ENCODE peak calls at places on chromosome 17, in five cellular contexts. One of them, this sample, is unnamed.

GRCh38 chr17:67223924-67224323 is 21.1 kb downstream of the HELZ start:
- DNase-seq in HCT116: no peak
- DNase-seq in OCI-LY7: no peak
- DNase-seq in PC-9: no peak
- DNase-seq in SK-N-SH: peak; percentile 29
- DNase-seq in this sample: peak; percentile 49

GRCh38 chr17:76445697-76446448 is 7.1 kb downstream of the UBE2O start:
- DNase-seq in HCT116: no peak
- DNase-seq in OCI-LY7: no peak
- DNase-seq in PC-9: no peak
- DNase-seq in SK-N-SH: no peak
- DNase-seq in this sample: no peak

GRCh38 chr17:6239237-6239798 is 169.1 kb downstream of the WSCD1 start:
- DNase-seq in HCT116: no peak
- DNase-seq in OCI-LY7: no peak
- DNase-seq in PC-9: no peak
- DNase-seq in SK-N-SH: no peak
- DNase-seq in this sample: no peak

GRCh38 chr17:73600103-73600871 is 44.0 kb downstream of the SDK2 start:
- DNase-seq in HCT116: no peak
- DNase-seq in OCI-LY7: no peak
- DNase-seq in PC-9: no peak
- DNase-seq in SK-N-SH: peak; percentile 91
- DNase-seq in this sample: no peak

GRCh38 chr17:64492481-64493109 is 4.3 kb downstream of the POLG2 start:
- DNase-seq in HCT116: no peak
- DNase-seq in OCI-LY7: peak; percentile 44
- DNase-seq in PC-9: no peak
- DNase-seq in SK-N-SH: peak; percentile 33
- DNase-seq in this sample: peak; percentile 84

GRCh38 chr17:8681175-8681949 is 50.8 kb upstream of the MYH10 start:
- DNase-seq in HCT116: no peak
- DNase-seq in OCI-LY7: no peak
- DNase-seq in PC-9: no peak
- DNase-seq in SK-N-SH: peak; percentile 84
- DNase-seq in this sample: no peak

GRCh38 chr17:66960623-66961022 is 3.9 kb upstream of the CACNG4 start:
- DNase-seq in HCT116: no peak
- DNase-seq in OCI-LY7: no peak
- DNase-seq in PC-9: no peak
- DNase-seq in SK-N-SH: no peak
- DNase-seq in this sample: no peak

GRCh38 chr17:81057777-81058176 is 22.8 kb downstream of the BAIAP2 start:
- DNase-seq in HCT116: no peak
- DNase-seq in OCI-LY7: no peak
- DNase-seq in PC-9: no peak
- DNase-seq in SK-N-SH: peak; percentile 65
- DNase-seq in this sample: no peak

GRCh38 chr17:82212331-82213250 is at the start of gene CCDC57:
- DNase-seq in HCT116: no peak
- DNase-seq in OCI-LY7: peak; percentile 90
- DNase-seq in PC-9: no peak
- DNase-seq in SK-N-SH: peak; percentile 99
- DNase-seq in this sample: peak; percentile 93

GRCh38 chr17:76560877-76561221 is 21.0 kb downstream of the PRCD start:
- DNase-seq in HCT116: no peak
- DNase-seq in OCI-LY7: no peak
- DNase-seq in PC-9: no peak
- DNase-seq in SK-N-SH: no peak
- DNase-seq in this sample: no peak

GRCh38 chr17:42053701-42054100 is 3.3 kb upstream of the C17orf113 start:
- DNase-seq in HCT116: no peak
- DNase-seq in OCI-LY7: no peak
- DNase-seq in PC-9: no peak
- DNase-seq in SK-N-SH: no peak
- DNase-seq in this sample: no peak

GRCh38 chr17:39073916-39074315 is 77.5 kb downstream of the PLXDC1 start:
- DNase-seq in HCT116: no peak
- DNase-seq in OCI-LY7: no peak
- DNase-seq in PC-9: no peak
- DNase-seq in SK-N-SH: no peak
- DNase-seq in this sample: no peak

GRCh38 chr17:61505846-61506627 is 53.8 kb downstream of the TBX4 start:
- DNase-seq in HCT116: no peak
- DNase-seq in OCI-LY7: no peak
- DNase-seq in PC-9: no peak
- DNase-seq in SK-N-SH: no peak
- DNase-seq in this sample: peak; percentile 16

GRCh38 chr17:987931-988330 is 8.4 kb upstream of the NXN start:
- DNase-seq in HCT116: no peak
- DNase-seq in OCI-LY7: no peak
- DNase-seq in PC-9: no peak
- DNase-seq in SK-N-SH: no peak
- DNase-seq in this sample: no peak

GRCh38 chr17:68398731-68399637 is 58.3 kb downstream of the WIPI1 start:
- DNase-seq in HCT116: peak; percentile 72
- DNase-seq in OCI-LY7: peak; percentile 92
- DNase-seq in PC-9: peak; percentile 73
- DNase-seq in SK-N-SH: peak; percentile 86
- DNase-seq in this sample: peak; percentile 85

GRCh38 chr17:35774499-35774898 is 13.8 kb downstream of the C17orf50 start:
- DNase-seq in HCT116: no peak
- DNase-seq in OCI-LY7: no peak
- DNase-seq in PC-9: no peak
- DNase-seq in SK-N-SH: peak; percentile 85
- DNase-seq in this sample: no peak

GRCh38 chr17:66829883-66830282 is 5.0 kb upstream of the CACNG5 start:
- DNase-seq in HCT116: no peak
- DNase-seq in OCI-LY7: no peak
- DNase-seq in PC-9: no peak
- DNase-seq in SK-N-SH: no peak
- DNase-seq in this sample: no peak

GRCh38 chr17:40490289-40490853 is 11.1 kb downstream of the TNS4 start:
- DNase-seq in HCT116: no peak
- DNase-seq in OCI-LY7: peak; percentile 79
- DNase-seq in PC-9: peak; percentile 62
- DNase-seq in SK-N-SH: peak; percentile 89
- DNase-seq in this sample: no peak

DNA sequence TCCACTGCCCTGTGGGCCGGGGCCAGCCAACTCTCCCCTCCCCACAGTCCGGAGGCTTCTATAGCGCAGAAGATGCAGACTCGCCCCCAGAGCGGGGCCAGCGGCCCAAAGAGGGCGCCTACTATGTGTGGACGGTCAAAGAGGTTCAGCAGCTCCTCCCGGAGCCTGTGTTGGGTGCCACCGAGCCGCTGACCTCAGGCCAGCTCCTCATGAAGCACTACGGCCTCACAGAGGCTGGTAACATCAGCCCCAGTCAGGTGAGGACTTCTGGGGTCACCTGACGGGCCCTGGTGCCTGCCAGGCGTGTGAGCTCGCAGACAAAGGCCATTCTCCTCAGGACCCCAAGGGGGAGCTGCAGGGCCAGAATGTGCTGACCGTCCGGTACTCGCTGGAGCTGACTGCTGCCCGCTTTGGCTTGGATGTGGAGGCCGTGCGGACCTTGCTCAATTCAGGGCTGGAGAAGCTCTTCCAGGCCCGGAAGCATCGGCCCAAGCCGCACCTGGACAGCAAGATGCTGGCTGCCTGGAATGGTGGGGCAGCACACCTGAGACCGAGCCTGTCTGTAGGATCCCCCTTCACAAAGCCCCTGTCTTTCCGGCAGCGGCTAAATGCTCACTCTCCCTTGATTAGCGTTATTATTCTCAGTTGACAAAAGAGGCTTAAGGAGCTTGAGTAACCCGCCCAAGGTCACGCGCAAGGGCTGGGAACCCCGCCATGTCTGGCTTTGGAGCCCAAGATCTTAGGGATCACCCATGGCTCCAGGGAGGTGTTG is 3.9 kb downstream of the SPATA20 start:
- DNase-seq in HCT116: peak; percentile 68
- DNase-seq in OCI-LY7: peak; percentile 44
- DNase-seq in PC-9: no peak
- DNase-seq in SK-N-SH: peak; percentile 95
- DNase-seq in this sample: peak; percentile 81
- H3K27ac ChIP-seq in HCT116: no peak overlapping the region
- H3K27ac ChIP-seq in OCI-LY7: no peak overlapping the region
- H3K27ac ChIP-seq in PC-9: no peak overlapping the region
- H3K27ac ChIP-seq in SK-N-SH: no peak overlapping the region
- H3K27ac ChIP-seq in this sample: no peak overlapping the region

GRCh38 chr17:79804856-79805696 is 8.2 kb upstream of the CBX8 start:
- DNase-seq in HCT116: no peak
- DNase-seq in OCI-LY7: no peak
- DNase-seq in PC-9: no peak
- DNase-seq in SK-N-SH: no peak
- DNase-seq in this sample: no peak
- H3K4me3 ChIP-seq in HCT116: no peak overlapping the region
- H3K4me3 ChIP-seq in OCI-LY7: peak overlapping the region; percentile 35
- H3K4me3 ChIP-seq in PC-9: no peak overlapping the region
- H3K4me3 ChIP-seq in SK-N-SH: no peak overlapping the region
- H3K4me3 ChIP-seq in this sample: peak overlapping the region; percentile 60

GRCh38 chr17:57570740-57571344 is 174.3 kb downstream of the CCDC182 start:
- DNase-seq in HCT116: no peak
- DNase-seq in OCI-LY7: no peak
- DNase-seq in PC-9: no peak
- DNase-seq in SK-N-SH: no peak
- DNase-seq in this sample: no peak
- H3K9me2 ChIP-seq in HCT116: no peaks in the 10 kb centered on the region
- H3K9me2 ChIP-seq in OCI-LY7: no peaks in the 10 kb centered on the region
- H3K9me2 ChIP-seq in PC-9: no peaks in the 10 kb centered on the region
- H3K9me2 ChIP-seq in SK-N-SH: no peaks in the 10 kb centered on the region
- H3K9me2 ChIP-seq in this sample: no peaks in the 10 kb centered on the region

DNA sequence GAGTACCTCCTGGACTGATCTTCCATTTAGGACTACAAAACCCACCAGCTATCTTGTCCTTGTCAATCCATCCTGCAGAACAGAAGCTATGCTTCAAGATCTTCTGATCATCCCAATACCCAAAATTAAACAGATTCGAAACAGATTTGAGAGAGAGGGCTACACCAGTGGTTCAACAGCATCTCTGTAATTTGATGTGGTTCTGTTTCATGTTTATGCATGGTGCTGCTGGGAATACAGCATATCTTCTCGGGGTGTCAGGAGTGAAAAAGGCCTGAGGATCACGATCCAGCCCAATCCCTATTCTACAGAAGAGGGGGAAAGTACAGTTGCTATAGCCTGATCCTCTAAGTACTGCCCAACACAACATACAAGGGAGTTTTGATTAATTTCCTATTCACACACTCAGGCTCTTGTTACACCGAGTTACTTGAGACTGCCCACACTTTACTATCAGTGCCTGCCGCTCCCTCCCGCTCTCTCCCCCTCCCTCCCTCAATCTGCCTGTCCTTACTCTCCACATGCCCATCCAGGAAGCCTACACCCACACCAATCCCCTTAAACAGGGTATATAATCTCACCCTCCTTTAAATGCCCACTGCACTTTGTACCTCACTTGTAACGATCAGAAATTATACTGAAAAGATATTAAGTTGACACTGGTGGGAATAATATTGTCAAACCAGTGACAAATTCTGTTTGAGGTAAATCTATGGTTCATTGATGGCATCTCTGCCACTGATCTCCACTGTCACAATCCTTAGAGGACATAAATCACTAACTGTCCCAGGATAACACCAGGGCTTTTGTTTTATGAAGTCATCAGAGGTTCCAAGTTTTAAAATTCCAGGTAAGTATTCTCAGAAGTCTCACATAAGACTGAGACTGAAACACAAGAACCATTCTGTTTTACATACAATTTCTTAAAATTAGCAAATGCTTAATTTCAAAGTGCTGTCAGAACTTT is 89.3 kb upstream of the PLEKHM1 start:
- DNase-seq in HCT116: no peak
- DNase-seq in OCI-LY7: no peak
- DNase-seq in PC-9: no peak
- DNase-seq in SK-N-SH: no peak
- DNase-seq in this sample: no peak
- H3K27ac ChIP-seq in HCT116: no peak overlapping the region
- H3K27ac ChIP-seq in OCI-LY7: no peak overlapping the region
- H3K27ac ChIP-seq in PC-9: no peak overlapping the region
- H3K27ac ChIP-seq in SK-N-SH: no peak overlapping the region
- H3K27ac ChIP-seq in this sample: peak overlapping the region; percentile 4

DNA sequence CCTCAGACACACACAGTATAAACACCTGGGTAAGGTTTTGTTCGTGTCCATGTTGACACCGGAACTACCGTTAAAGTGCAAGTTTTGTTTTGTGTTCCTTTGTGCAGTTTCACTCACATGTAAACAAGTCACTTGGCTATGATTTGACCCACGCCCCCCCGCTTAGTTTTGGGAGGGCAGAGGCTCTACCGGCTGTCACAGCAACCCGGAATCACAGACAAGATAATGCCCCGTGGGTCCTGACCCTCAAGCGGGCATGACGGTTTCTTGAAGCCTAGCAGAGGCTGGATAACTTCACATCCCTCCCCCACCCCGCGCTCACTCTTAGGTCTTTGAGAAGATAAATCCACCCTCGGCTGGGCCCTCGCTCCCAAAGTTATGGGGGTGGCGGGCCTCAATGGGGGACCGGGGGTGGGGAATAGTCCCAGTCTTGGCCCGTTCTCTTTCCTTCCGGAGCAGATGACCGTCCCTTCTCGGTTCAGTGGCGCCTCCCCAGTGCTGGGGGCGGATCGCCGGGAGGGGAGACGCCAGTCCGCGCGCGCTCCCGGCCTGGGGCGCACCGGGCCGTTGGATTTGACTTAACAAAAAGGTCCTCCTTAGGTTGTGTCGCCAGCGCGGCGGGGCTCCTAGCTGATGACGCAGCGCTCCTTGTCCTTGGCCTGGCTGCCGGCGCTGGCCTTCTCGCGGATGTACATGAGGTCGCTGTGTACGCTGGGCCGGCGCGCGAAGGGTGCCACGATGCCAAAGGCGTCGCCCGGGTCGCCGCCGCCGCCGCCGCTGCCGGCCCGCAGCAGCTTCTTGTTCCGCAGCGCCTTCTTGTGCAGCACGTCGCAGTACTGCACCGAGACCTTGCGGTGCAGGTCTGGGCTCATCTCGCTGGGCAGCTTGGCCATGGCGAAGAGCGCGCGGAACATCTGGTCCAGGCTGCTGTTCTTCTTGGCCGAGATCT is 1.4 kb downstream of the RASD1 start:
- DNase-seq in HCT116: no peak
- DNase-seq in OCI-LY7: no peak
- DNase-seq in PC-9: no peak
- DNase-seq in SK-N-SH: no peak
- DNase-seq in this sample: no peak
- H3K4me3 ChIP-seq in HCT116: no peak overlapping the region
- H3K4me3 ChIP-seq in OCI-LY7: no peak overlapping the region
- H3K4me3 ChIP-seq in PC-9: no peak overlapping the region
- H3K4me3 ChIP-seq in SK-N-SH: no peak overlapping the region
- H3K4me3 ChIP-seq in this sample: no peak overlapping the region

GRCh38 chr17:15409721-15410247 is 57.6 kb downstream of the CDRT4 start:
- DNase-seq in HCT116: no peak
- DNase-seq in OCI-LY7: no peak
- DNase-seq in PC-9: no peak
- DNase-seq in SK-N-SH: no peak
- DNase-seq in this sample: no peak

GRCh38 chr17:15411556-15412198 is 55.7 kb downstream of the CDRT4 start:
- DNase-seq in HCT116: no peak
- DNase-seq in OCI-LY7: no peak
- DNase-seq in PC-9: no peak
- DNase-seq in SK-N-SH: no peak
- DNase-seq in this sample: no peak

GRCh38 chr17:15412606-15413005 is 54.8 kb downstream of the CDRT4 start:
- DNase-seq in HCT116: no peak
- DNase-seq in OCI-LY7: no peak
- DNase-seq in PC-9: no peak
- DNase-seq in SK-N-SH: no peak
- DNase-seq in this sample: no peak

GRCh38 chr17:15414502-15415348 is 52.7 kb downstream of the CDRT4 start:
- DNase-seq in HCT116: no peak
- DNase-seq in OCI-LY7: no peak
- DNase-seq in PC-9: no peak
- DNase-seq in SK-N-SH: no peak
- DNase-seq in this sample: no peak

GRCh38 chr17:15413101-15413750 is 54.2 kb downstream of the CDRT4 start:
- DNase-seq in HCT116: no peak
- DNase-seq in OCI-LY7: no peak
- DNase-seq in PC-9: no peak
- DNase-seq in SK-N-SH: no peak
- DNase-seq in this sample: no peak
- H3K9me2 ChIP-seq in HCT116: no peaks in the 10 kb centered on the region
- H3K9me2 ChIP-seq in OCI-LY7: no peaks in the 10 kb centered on the region
- H3K9me2 ChIP-seq in PC-9: no peaks in the 10 kb centered on the region
- H3K9me2 ChIP-seq in SK-N-SH: no peaks in the 10 kb centered on the region
- H3K9me2 ChIP-seq in this sample: no peaks in the 10 kb centered on the region